ENCODE peak calls at places on chromosomes 5 and 9, in six cellular contexts. O, J, M, B, X and L are unnamed samples.

GRCh38 chr5:74848553-74849025 is 17.6 kb downstream of the FAM169A start:
- DNase-seq in O (no peak), J (no peak), B (no peak), M (no peak), X (no peak), L (no peak)

GRCh38 chr9:79973627-79974026 is 401.9 kb downstream of the TLE4 start:
- DNase-seq in O (no peak), M (no peak), B (no peak), X (no peak), J (no peak), L (no peak)

GRCh38 chr9:79089054-79089560 is 482.7 kb upstream of the TLE4 start:
- DNase-seq in O (no peak), J (no peak), X (no peak), B (no peak), M (no peak), L (no peak)

GRCh38 chr9:108197888-108198287 is 657.9 kb downstream of the ACTL7B start:
- DNase-seq in X (no peak), J (no peak), M (no peak), B (no peak), O (peak; percentile 17), L (no peak)

GRCh38 chr5:115831163-115831768 is 10.1 kb downstream of the ATG12 start:
- DNase-seq in J (no peak), O (no peak), X (peak; percentile 15), B (peak; percentile 37), M (no peak), L (peak; percentile 37)

GRCh38 chr5:138096363-138096762 is 12.5 kb downstream of the WNT8A start:
- DNase-seq in O (no peak), M (no peak), J (no peak), X (no peak), B (no peak), L (no peak)

GRCh38 chr5:177982072-177982727 is 13.8 kb downstream of the PROP1 start:
- DNase-seq in J (no peak), B (no peak), M (peak; percentile 82), O (peak; percentile 90), X (no peak), L (peak; percentile 66)

GRCh38 chr9:137459601-137460362 is 648 bp upstream of the NSMF start:
- DNase-seq in M (peak; percentile 39), O (no peak), X (no peak), B (no peak), J (no peak), L (no peak)

GRCh38 chr9:37187713-37188439 is 67.5 kb downstream of the ZCCHC7 start:
- DNase-seq in O (no peak), J (no peak), X (no peak), M (no peak), B (no peak), L (no peak)

GRCh38 chr5:124888050-124888506 is 141.6 kb upstream of the ZNF608 start:
- DNase-seq in M (no peak), B (no peak), J (no peak), X (no peak), O (no peak), L (no peak)

GRCh38 chr9:122904466-122904822 is 715 bp downstream of the RC3H2 start:
- DNase-seq in B (peak; percentile 11), M (no peak), X (peak; percentile 31), O (no peak), J (no peak), L (peak; percentile 47)

GRCh38 chr9:111662851-111663823 is 1.7 kb downstream of the GNG10 start:
- DNase-seq in J (no peak), M (no peak), B (peak; percentile 33), O (no peak), X (no peak), L (no peak)

GRCh38 chr9:97809666-97810344 is 43.2 kb upstream of the FOXE1 start:
- DNase-seq in J (no peak), X (no peak), B (no peak), O (peak; percentile 70), M (no peak), L (no peak)

GRCh38 chr9:27151693-27152397 is 42.8 kb downstream of the TEK start:
- DNase-seq in O (no peak), X (no peak), M (no peak), J (no peak), B (no peak), L (peak; percentile 20)

GRCh38 chr9:115133649-115134048 is 15.7 kb upstream of the TNC start:
- DNase-seq in B (no peak), X (no peak), J (no peak), O (no peak), M (no peak), L (no peak)

GRCh38 chr5:59275537-59276276 is 617.8 kb downstream of the PDE4D start:
- DNase-seq in X (peak; percentile 61), O (no peak), B (no peak), M (no peak), J (no peak), L (peak; percentile 18)

GRCh38 chr9:127698985-127699670 is 7.7 kb upstream of the CFAP157 start:
- DNase-seq in B (peak; percentile 100), X (peak; percentile 95), O (peak; percentile 99), M (peak; percentile 96), J (peak; percentile 97), L (peak; percentile 98)

GRCh38 chr5:77851229-77852067 is 75.3 kb upstream of the TBCA start:
- DNase-seq in J (no peak), M (peak; percentile 88), B (no peak), X (no peak), O (peak; percentile 89), L (peak; percentile 31)

GRCh38 chr9:127231666-127232065 is 32.9 kb upstream of the GARNL3 start:
- DNase-seq in X (no peak), B (no peak), J (no peak), M (no peak), O (no peak), L (no peak)

GRCh38 chr5:10521466-10522223 is 42.2 kb upstream of the ANKRD33B start:
- DNase-seq in J (no peak), B (peak; percentile 73), M (no peak), X (no peak), O (no peak), L (no peak)

GRCh38 chr9:95015569-95015968 is 289.1 kb downstream of the AOPEP start:
- DNase-seq in O (no peak), J (no peak), B (no peak), X (no peak), M (no peak), L (no peak)
- H3K4me1 ChIP-seq in O (peaks cover 100% of the 10 kb centered on the region), J (no peaks in the 10 kb centered on the region), B (peaks cover 10% of the 10 kb centered on the region), X (peaks cover 9% of the 10 kb centered on the region), M (peaks cover 10% of the 10 kb centered on the region), L (no peaks in the 10 kb centered on the region)

GRCh38 chr5:175741556-175741955 is 83.7 kb downstream of the HRH2 start:
- DNase-seq in O (no peak), X (no peak), J (no peak), B (no peak), M (no peak), L (no peak)

GRCh38 chr5:175743676-175744210 is 85.9 kb downstream of the HRH2 start:
- DNase-seq in O (no peak), M (no peak), B (no peak), J (no peak), X (no peak), L (no peak)

GRCh38 chr5:175739973-175740372 is 82.1 kb downstream of the HRH2 start:
- DNase-seq in X (no peak), O (no peak), M (no peak), J (no peak), B (no peak), L (no peak)

GRCh38 chr5:175745212-175745611 is 87.3 kb downstream of the HRH2 start:
- DNase-seq in B (no peak), M (no peak), J (no peak), O (no peak), X (no peak), L (no peak)

DNA sequence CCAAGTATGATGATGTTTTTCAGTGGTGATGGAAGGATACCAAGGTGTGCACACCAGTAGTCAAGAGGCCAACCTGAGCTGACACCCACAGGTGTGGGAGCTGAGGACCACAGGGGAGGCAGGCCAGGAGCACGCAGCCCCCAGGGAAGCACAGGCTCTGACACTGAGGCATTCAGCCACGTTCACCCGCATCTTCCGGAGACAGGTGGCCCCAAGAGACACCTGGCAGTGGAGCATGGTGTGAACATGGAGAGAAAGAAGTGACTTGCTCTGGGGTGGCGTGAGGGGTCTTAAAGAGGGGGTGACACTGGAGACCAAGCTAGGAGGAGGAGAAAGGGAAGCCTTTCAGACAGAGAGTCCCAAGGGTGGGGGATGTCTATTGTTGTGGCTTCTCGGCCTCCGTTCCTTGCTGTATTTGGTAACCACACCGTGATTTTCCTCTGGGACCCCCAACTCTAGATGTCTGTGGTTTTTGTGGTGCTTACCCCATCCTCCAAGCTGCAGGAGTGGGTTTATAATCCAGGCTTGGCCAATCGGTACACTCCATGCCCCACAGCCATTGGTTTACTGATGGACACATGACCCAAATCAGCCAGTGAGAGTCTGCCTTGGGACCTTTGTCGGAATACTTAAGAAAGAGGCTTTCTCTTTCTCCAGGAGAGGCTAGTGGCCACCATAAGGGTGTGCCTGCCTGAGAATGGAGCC is 84.6 kb downstream of the HRH2 start:
- DNase-seq in X (no peak), B (no peak), O (no peak), M (no peak), J (no peak), L (no peak)
- TF ChIP-seq POLR2A in X (no peak), B (no peak), O (no peak), M (no peak), J (no peak), L (no peak)

GRCh38 chr9:121182976-121183375 is 18.7 kb downstream of the RAB14 start:
- DNase-seq in J (no peak), X (no peak), O (no peak), B (no peak), M (no peak), L (no peak)
- H3K36me3 ChIP-seq in J (no peaks in the 10 kb centered on the region), X (no peaks in the 10 kb centered on the region), O (no peaks in the 10 kb centered on the region), B (peaks cover 87% of the 10 kb centered on the region), M (no peaks in the 10 kb centered on the region), L (no peaks in the 10 kb centered on the region)

GRCh38 chr9:136454026-136454796 is 14.6 kb upstream of the INPP5E start:
- DNase-seq in J (no peak), M (no peak), O (no peak), X (no peak), B (no peak), L (no peak)
- H3K4me1 ChIP-seq in J (no peaks in the 10 kb centered on the region), M (no peaks in the 10 kb centered on the region), O (no peaks in the 10 kb centered on the region), X (no peaks in the 10 kb centered on the region), B (no peaks in the 10 kb centered on the region), L (peaks cover 4% of the 10 kb centered on the region)

GRCh38 chr5:119302916-119303897 is 52.6 kb upstream of the TNFAIP8 start:
- DNase-seq in J (peak; percentile 30), B (no peak), M (no peak), X (no peak), O (no peak), L (no peak)
- TF ChIP-seq POLR2A in J (no peak), B (no peak), M (no peak), X (no peak), O (no peak), L (no peak)

GRCh38 chr5:102625940-102626339 is 127.1 kb upstream of the SLCO6A1 start:
- DNase-seq in B (no peak), O (no peak), M (no peak), J (no peak), X (no peak), L (no peak)

GRCh38 chr5:102625446-102625845 is 126.6 kb upstream of the SLCO6A1 start:
- DNase-seq in O (no peak), X (no peak), M (no peak), B (no peak), J (no peak), L (no peak)

GRCh38 chr5:102627311-102627710 is 127.8 kb upstream of the PAM start:
- DNase-seq in O (no peak), B (no peak), M (no peak), X (no peak), J (no peak), L (no peak)

GRCh38 chr5:102628449-102629175 is 126.5 kb upstream of the PAM start:
- DNase-seq in X (no peak), M (no peak), B (no peak), J (no peak), O (no peak), L (no peak)

GRCh38 chr5:102629827-102630605 is 125.1 kb upstream of the PAM start:
- DNase-seq in J (no peak), M (no peak), B (no peak), O (no peak), X (no peak), L (no peak)
- H3K36me3 ChIP-seq in J (no peaks in the 10 kb centered on the region), M (no peaks in the 10 kb centered on the region), B (no peaks in the 10 kb centered on the region), O (no peaks in the 10 kb centered on the region), X (no peaks in the 10 kb centered on the region), L (no peaks in the 10 kb centered on the region)